ENCODE peak calls at places on chromosomes 1 and 21, in ten cellular contexts. T, R, Q, D, I, A, O, E, K and B are unnamed samples.

GRCh38 chr21:39048064-39048463 is 135.2 kb downstream of the PSMG1 start:
- DNase-seq in T (no peak), R (no peak), Q (no peak), D (no peak), I (no peak), A (peak), O (no peak), E (peak), K (no peak), B (no peak)

GRCh38 chr21:42013901-42014300 is 3.7 kb upstream of the ZBTB21 start:
- DNase-seq in T (no peak), R (no peak), Q (no peak), D (no peak), I (no peak), A (no peak), O (no peak), E (no peak), K (no peak), B (no peak)

GRCh38 chr1:179036844-179037465 is 11.3 kb downstream of the FAM20B start:
- DNase-seq in T (no peak), R (peak), Q (no peak), D (peak), I (peak), A (peak), O (no peak), E (no peak), K (no peak), B (no peak)

GRCh38 chr21:38567577-38568360 is 69.5 kb upstream of the ERG start:
- DNase-seq in T (no peak), R (no peak), Q (no peak), D (no peak), I (no peak), A (peak), O (no peak), E (peak), K (no peak), B (no peak)

GRCh38 chr1:21313146-21313885 is 23.1 kb upstream of the ECE1 start:
- DNase-seq in T (no peak), R (no peak), Q (no peak), D (no peak), I (no peak), A (peak), O (no peak), E (peak), K (no peak), B (no peak)

GRCh38 chr1:204366759-204367158 is 7.0 kb upstream of the PLEKHA6 start:
- DNase-seq in T (no peak), R (no peak), Q (no peak), D (peak), I (no peak), A (no peak), O (peak), E (peak), K (no peak), B (no peak)

GRCh38 chr1:199855580-199855979 is 171.9 kb upstream of the NR5A2 start:
- DNase-seq in T (no peak), R (no peak), Q (no peak), D (no peak), I (no peak), A (peak), O (peak), E (no peak), K (no peak), B (no peak)

GRCh38 chr1:227910506-227910905 is 37.2 kb downstream of the WNT9A start:
- DNase-seq in T (no peak), R (no peak), Q (no peak), D (no peak), I (no peak), A (no peak), O (no peak), E (no peak), K (no peak), B (no peak)

GRCh38 chr1:153775432-153776311 is 465 bp downstream of the SLC27A3 start:
- DNase-seq in T (peak), R (peak), Q (peak), D (peak), I (peak), A (peak), O (no peak), E (peak), K (peak), B (peak)

GRCh38 chr1:12539705-12540579 is 78.1 kb downstream of the DHRS3 start:
- DNase-seq in T (peak), R (no peak), Q (peak), D (no peak), I (no peak), A (peak), O (no peak), E (peak), K (no peak), B (no peak)

GRCh38 chr1:227773558-227773957 is 38.3 kb downstream of the SNAP47 start:
- DNase-seq in T (no peak), R (no peak), Q (no peak), D (no peak), I (no peak), A (no peak), O (no peak), E (no peak), K (no peak), B (no peak)

GRCh38 chr21:38716942-38717341 is 88.8 kb upstream of the ETS2 start:
- DNase-seq in T (no peak), R (no peak), Q (no peak), D (no peak), I (no peak), A (peak), O (no peak), E (no peak), K (no peak), B (no peak)

GRCh38 chr1:24385160-24385939 is 28.2 kb downstream of the STPG1 start:
- DNase-seq in T (no peak), R (no peak), Q (peak), D (peak), I (peak), A (peak), O (peak), E (no peak), K (no peak), B (no peak)

GRCh38 chr1:97308131-97308530 is 586.5 kb downstream of the PTBP2 start:
- DNase-seq in T (no peak), R (no peak), Q (no peak), D (no peak), I (no peak), A (peak), O (no peak), E (no peak), K (no peak), B (no peak)

GRCh38 chr1:91699339-91699970 is 186.5 kb downstream of the TGFBR3 start:
- DNase-seq in T (peak), R (no peak), Q (peak), D (no peak), I (no peak), A (peak), O (no peak), E (no peak), K (no peak), B (no peak)

GRCh38 chr21:27734146-27734545 is 767.3 kb upstream of the ADAMTS5 start:
- DNase-seq in T (no peak), R (no peak), Q (no peak), D (no peak), I (no peak), A (peak), O (no peak), E (no peak), K (no peak), B (no peak)